ENCODE peak calls at places on chromosomes 3 and 15, in seven cellular contexts. P is body of pancreas, H is endothelial cell, B is heart left ventricle, A is Calu3, C is left ventricle myocardium inferior, O is lower lobe of right lung. V is an unnamed sample.
A peak's percentile ranks its signal among the peaks of the same experiment; 100 is the strongest.

GRCh38 chr3:111582114-111582461 is 13.1 kb downstream of the ZBED2 start:
- DNase-seq in P (no peak), H (no peak), B (no peak), A (no peak), C (no peak), O (no peak), V (no peak)

GRCh38 chr3:132344666-132345280 is 27.6 kb downstream of the ACP3 start:
- DNase-seq in P (no peak), H (no peak), B (no peak), A (peak; percentile 42), C (no peak), O (no peak), V (no peak)

GRCh38 chr3:112303811-112304325 is 9.9 kb upstream of the SLC9C1 start:
- DNase-seq in P (no peak), H (peak; percentile 10), B (no peak), A (no peak), C (no peak), O (no peak), V (no peak)

GRCh38 chr3:25907081-25907480 is 117.2 kb downstream of the OXSM start:
- DNase-seq in P (peak; percentile 4), H (no peak), B (no peak), A (no peak), C (no peak), O (no peak), V (no peak)

GRCh38 chr15:69893863-69894262 is 203.9 kb downstream of the TLE3 start:
- DNase-seq in P (no peak), H (peak; percentile 15), B (peak; percentile 28), A (no peak), C (peak; percentile 42), O (no peak), V (peak; percentile 46)

GRCh38 chr15:87777054-87777498 is 479.5 kb downstream of the NTRK3 start:
- DNase-seq in P (peak; percentile 43), H (no peak), B (peak; percentile 29), A (no peak), C (no peak), O (no peak), V (no peak)

GRCh38 chr3:52831500-52832301 is 1.2 kb upstream of the ITIH4 start:
- DNase-seq in P (peak; percentile 60), H (no peak), B (peak; percentile 68), A (peak; percentile 70), C (no peak), O (no peak), V (no peak)

GRCh38 chr3:44100298-44100695 is 141.4 kb upstream of the TOPAZ1 start:
- DNase-seq in P (no peak), H (no peak), B (no peak), A (no peak), C (no peak), O (no peak), V (no peak)

GRCh38 chr3:69178100-69178499 is 55.7 kb upstream of the LMOD3 start:
- DNase-seq in P (no peak), H (no peak), B (no peak), A (no peak), C (no peak), O (no peak), V (no peak)

GRCh38 chr3:123284399-123285010 is 82.8 kb downstream of the SEC22A start:
- DNase-seq in P (no peak), H (no peak), B (no peak), A (no peak), C (peak; percentile 45), O (no peak), V (no peak)

GRCh38 chr3:170918715-170919114 is 10.3 kb upstream of the EIF5A2 start:
- DNase-seq in P (no peak), H (no peak), B (no peak), A (no peak), C (no peak), O (no peak), V (no peak)

GRCh38 chr3:18807593-18807992 is 340.7 kb upstream of the KCNH8 start:
- DNase-seq in P (no peak), H (no peak), B (no peak), A (no peak), C (no peak), O (no peak), V (no peak)

GRCh38 chr3:50450135-50450911 is 53.1 kb downstream of the CACNA2D2 start:
- DNase-seq in P (peak; percentile 73), H (no peak), B (peak; percentile 51), A (no peak), C (peak; percentile 40), O (peak; percentile 95), V (no peak)

GRCh38 chr3:42014949-42015533 is 53.1 kb upstream of the ULK4 start:
- DNase-seq in P (peak; percentile 46), H (no peak), B (peak; percentile 80), A (peak; percentile 16), C (peak; percentile 73), O (peak; percentile 57), V (no peak)

GRCh38 chr3:140469491-140469890 is 208.4 kb upstream of the TRIM42 start:
- DNase-seq in P (no peak), H (no peak), B (no peak), A (no peak), C (no peak), O (no peak), V (no peak)

GRCh38 chr15:91228391-91228790 is 128.3 kb downstream of the SV2B start:
- DNase-seq in P (no peak), H (no peak), B (no peak), A (no peak), C (no peak), O (no peak), V (no peak)

GRCh38 chr15:47184003-47184404 is 533.3 kb upstream of the SEMA6D start:
- DNase-seq in P (peak; percentile 9), H (peak; percentile 46), B (no peak), A (no peak), C (no peak), O (no peak), V (peak; percentile 41)

GRCh38 chr3:129131465-129132088 is 10.0 kb upstream of the RAB43 start:
- DNase-seq in P (no peak), H (no peak), B (no peak), A (no peak), C (no peak), O (no peak), V (no peak)

GRCh38 chr3:129128357-129129155 is 7.0 kb upstream of the RAB43 start:
- DNase-seq in P (no peak), H (no peak), B (no peak), A (no peak), C (no peak), O (no peak), V (no peak)

GRCh38 chr3:129126726-129127280 is 5.2 kb upstream of the RAB43 start:
- DNase-seq in P (no peak), H (no peak), B (no peak), A (no peak), C (no peak), O (no peak), V (no peak)

GRCh38 chr3:129130291-129130813 is 8.7 kb upstream of the RAB43 start:
- DNase-seq in P (no peak), H (no peak), B (no peak), A (no peak), C (no peak), O (no peak), V (no peak)

DNA sequence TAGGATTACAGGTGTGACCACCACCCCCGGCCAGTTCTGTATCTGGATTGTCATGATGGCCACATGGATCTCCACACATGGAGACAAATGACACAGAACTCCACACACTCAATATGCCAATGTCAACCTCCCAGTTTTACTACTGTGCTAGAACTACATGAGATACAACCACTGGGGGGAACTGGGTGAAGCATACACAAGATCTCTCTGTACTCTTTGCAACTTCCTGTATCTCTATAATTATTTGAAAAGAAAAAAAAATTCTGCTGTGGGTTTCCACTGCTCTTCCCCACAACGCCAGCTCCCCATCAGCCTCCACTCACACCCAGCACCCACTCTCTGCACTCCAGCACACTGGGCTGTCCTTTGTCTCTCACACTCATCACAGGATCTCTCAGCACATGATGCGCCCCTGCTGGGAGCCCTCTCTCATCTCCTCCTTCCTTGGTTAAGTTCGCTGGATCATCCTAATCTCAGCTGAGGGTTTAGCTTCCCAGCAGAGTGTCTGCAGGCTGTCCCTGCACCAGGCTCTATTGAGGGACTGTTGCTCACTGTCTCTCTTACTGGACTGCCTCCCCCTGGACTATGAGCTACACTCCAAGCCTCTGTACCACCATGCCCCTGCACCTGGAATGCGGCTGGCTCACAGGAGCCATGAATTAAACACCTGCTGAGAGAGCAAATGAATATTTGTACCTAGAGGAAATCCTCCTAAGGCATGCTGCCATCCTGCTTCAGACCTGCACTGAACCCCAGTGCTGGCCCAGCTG is 10.7 kb upstream of the RAB43 start:
- DNase-seq in P (no peak), H (no peak), B (no peak), A (no peak), C (no peak), O (no peak), V (no peak)
- TF ChIP-seq CTCF in P (no peak), H (no peak), B (no peak), A (no peak), C (no peak), O (no peak), V (no peak)

DNA sequence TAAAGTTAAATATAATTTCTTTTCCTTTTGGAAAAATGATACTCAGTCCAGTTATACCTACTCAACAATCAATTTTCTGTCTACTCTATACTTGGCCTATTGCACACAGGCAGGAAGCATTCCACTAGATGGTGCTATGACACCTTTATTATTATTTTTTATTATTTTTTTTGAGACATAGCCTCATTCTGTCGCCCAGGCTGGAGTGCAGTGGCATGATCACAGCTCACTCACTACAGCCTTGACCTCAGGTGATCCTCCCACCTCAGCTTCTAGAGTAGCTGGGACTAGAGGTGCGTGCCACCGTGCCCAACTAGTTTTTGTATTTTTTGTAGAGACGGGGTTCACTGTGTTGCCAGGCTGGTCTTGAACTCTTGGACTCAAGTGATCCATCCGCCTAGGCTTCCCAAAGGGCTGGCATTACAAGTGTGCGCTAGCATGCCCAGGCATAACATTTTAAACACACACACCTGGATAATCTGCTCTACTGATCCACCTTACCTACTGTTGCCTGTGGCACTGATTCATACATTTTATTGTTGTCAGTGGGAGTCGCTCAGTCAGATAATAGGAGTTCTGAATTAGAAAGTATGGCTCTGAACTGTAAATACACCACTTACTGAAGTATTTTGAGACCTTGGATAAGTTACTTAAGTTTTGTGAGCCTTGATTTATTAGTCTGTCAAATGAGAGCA is 56.2 kb downstream of the EIF3J start:
- DNase-seq in P (no peak), H (no peak), B (no peak), A (no peak), C (no peak), O (no peak), V (no peak)
- TF ChIP-seq CTCF in P (peak; percentile 26), H (peak; percentile 41), B (peak; percentile 34), A (no peak), C (peak; percentile 45), O (peak; percentile 45), V (peak; percentile 57)

GRCh38 chr3:107643038-107643883 is 120.5 kb downstream of the BBX start:
- DNase-seq in P (no peak), H (no peak), B (no peak), A (peak; percentile 10), C (no peak), O (no peak), V (no peak)
- TF ChIP-seq CTCF in P (no peak), H (no peak), B (peak; percentile 6), A (peak; percentile 15), C (no peak), O (no peak), V (peak; percentile 20)

DNA sequence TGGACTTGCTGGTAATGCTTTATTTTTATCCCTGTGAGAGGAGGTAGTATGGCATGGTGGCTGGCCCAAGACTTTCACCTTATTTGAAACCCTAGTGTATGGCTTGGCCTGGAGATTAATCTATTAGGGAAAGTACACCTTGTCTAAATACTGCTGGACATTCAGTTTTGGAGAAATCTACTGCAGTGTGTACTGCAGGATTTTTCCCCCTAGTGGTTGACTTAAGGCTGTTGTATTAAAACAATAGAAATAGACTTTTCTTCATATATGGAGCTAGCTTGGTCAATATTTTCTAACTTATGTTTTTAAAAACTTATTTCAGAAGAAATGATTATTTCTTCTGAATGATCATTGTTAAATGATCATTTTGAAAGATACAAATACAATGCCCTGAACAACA is 13.9 kb upstream of the SLITRK3 start:
- DNase-seq in P (no peak), H (no peak), B (no peak), A (no peak), C (no peak), O (no peak), V (no peak)
- TF ChIP-seq CTCF in P (no peak), H (peak; percentile 77), B (no peak), A (peak; percentile 67), C (peak; percentile 19), O (no peak), V (peak; percentile 61)

V was measured in neural crest cell.